ENCODE peak calls at places on chromosome X, in seven cellular contexts. One of them, this sample, is unnamed.

GRCh38 chrX:13215729-13216128 is 104.1 kb downstream of the ATXN3L start:
- DNase-seq in cardiac fibroblast: peak; percentile 72
- DNase-seq in left cardiac atrium: no peak
- DNase-seq in GM04503: no peak
- DNase-seq in stimulated activated CD8-positive, alpha-beta memory T cell treated with anti-CD3 and anti-CD28 coated beads, Interleukin-4, amount 100 ng/mL, for 1 hour: no peak
- DNase-seq in memory B cell: no peak
- DNase-seq in amniotic stem cell: peak; percentile 2
- DNase-seq in this sample: no peak

GRCh38 chrX:129754266-129755024 is 15.7 kb downstream of the XPNPEP2 start:
- DNase-seq in cardiac fibroblast: no peak
- DNase-seq in stimulated activated CD8-positive, alpha-beta memory T cell treated with anti-CD3 and anti-CD28 coated beads, Interleukin-4, amount 100 ng/mL, for 1 hour: no peak
- DNase-seq in left cardiac atrium: no peak
- DNase-seq in memory B cell: no peak
- DNase-seq in GM04503: no peak
- DNase-seq in amniotic stem cell: no peak
- DNase-seq in this sample: no peak

GRCh38 chrX:72120798-72121197 is 10.9 kb downstream of the RTL5 start:
- DNase-seq in memory B cell: no peak
- DNase-seq in GM04503: no peak
- DNase-seq in cardiac fibroblast: no peak
- DNase-seq in left cardiac atrium: no peak
- DNase-seq in amniotic stem cell: no peak
- DNase-seq in stimulated activated CD8-positive, alpha-beta memory T cell treated with anti-CD3 and anti-CD28 coated beads, Interleukin-4, amount 100 ng/mL, for 1 hour: no peak
- DNase-seq in this sample: no peak

GRCh38 chrX:41468647-41469323 is 21.6 kb downstream of the NYX start:
- DNase-seq in stimulated activated CD8-positive, alpha-beta memory T cell treated with anti-CD3 and anti-CD28 coated beads, Interleukin-4, amount 100 ng/mL, for 1 hour: no peak
- DNase-seq in left cardiac atrium: no peak
- DNase-seq in cardiac fibroblast: peak; percentile 17
- DNase-seq in memory B cell: no peak
- DNase-seq in GM04503: no peak
- DNase-seq in amniotic stem cell: no peak
- DNase-seq in this sample: no peak

GRCh38 chrX:150364347-150365050 is 1.4 kb downstream of the MAMLD1 start:
- DNase-seq in amniotic stem cell: no peak
- DNase-seq in left cardiac atrium: peak; percentile 44
- DNase-seq in cardiac fibroblast: no peak
- DNase-seq in memory B cell: no peak
- DNase-seq in GM04503: no peak
- DNase-seq in stimulated activated CD8-positive, alpha-beta memory T cell treated with anti-CD3 and anti-CD28 coated beads, Interleukin-4, amount 100 ng/mL, for 1 hour: no peak
- DNase-seq in this sample: no peak

GRCh38 chrX:10021461-10022272 is 54.5 kb downstream of the CLDN34 start:
- DNase-seq in left cardiac atrium: no peak
- DNase-seq in cardiac fibroblast: no peak
- DNase-seq in GM04503: no peak
- DNase-seq in amniotic stem cell: no peak
- DNase-seq in stimulated activated CD8-positive, alpha-beta memory T cell treated with anti-CD3 and anti-CD28 coated beads, Interleukin-4, amount 100 ng/mL, for 1 hour: no peak
- DNase-seq in memory B cell: no peak
- DNase-seq in this sample: no peak

GRCh38 chrX:16836371-16836770 is 33.8 kb downstream of the RBBP7 start:
- DNase-seq in cardiac fibroblast: no peak
- DNase-seq in left cardiac atrium: no peak
- DNase-seq in GM04503: no peak
- DNase-seq in memory B cell: peak; percentile 4
- DNase-seq in amniotic stem cell: no peak
- DNase-seq in stimulated activated CD8-positive, alpha-beta memory T cell treated with anti-CD3 and anti-CD28 coated beads, Interleukin-4, amount 100 ng/mL, for 1 hour: no peak
- DNase-seq in this sample: no peak

GRCh38 chrX:107715331-107716044 is 60.1 kb downstream of the TSC22D3 start:
- DNase-seq in left cardiac atrium: no peak
- DNase-seq in memory B cell: peak; percentile 16
- DNase-seq in stimulated activated CD8-positive, alpha-beta memory T cell treated with anti-CD3 and anti-CD28 coated beads, Interleukin-4, amount 100 ng/mL, for 1 hour: no peak
- DNase-seq in GM04503: no peak
- DNase-seq in amniotic stem cell: no peak
- DNase-seq in cardiac fibroblast: peak; percentile 42
- DNase-seq in this sample: no peak

GRCh38 chrX:72141372-72142004 is 9.8 kb upstream of the RTL5 start:
- DNase-seq in amniotic stem cell: no peak
- DNase-seq in cardiac fibroblast: no peak
- DNase-seq in stimulated activated CD8-positive, alpha-beta memory T cell treated with anti-CD3 and anti-CD28 coated beads, Interleukin-4, amount 100 ng/mL, for 1 hour: no peak
- DNase-seq in memory B cell: no peak
- DNase-seq in GM04503: no peak
- DNase-seq in left cardiac atrium: no peak
- DNase-seq in this sample: no peak

GRCh38 chrX:15204130-15204751 is 65.6 kb downstream of the ASB9 start:
- DNase-seq in stimulated activated CD8-positive, alpha-beta memory T cell treated with anti-CD3 and anti-CD28 coated beads, Interleukin-4, amount 100 ng/mL, for 1 hour: no peak
- DNase-seq in left cardiac atrium: no peak
- DNase-seq in memory B cell: no peak
- DNase-seq in amniotic stem cell: no peak
- DNase-seq in cardiac fibroblast: no peak
- DNase-seq in GM04503: no peak
- DNase-seq in this sample: no peak

GRCh38 chrX:153723351-153724251 is 586 bp downstream of the BCAP31 start:
- DNase-seq in amniotic stem cell: no peak
- DNase-seq in stimulated activated CD8-positive, alpha-beta memory T cell treated with anti-CD3 and anti-CD28 coated beads, Interleukin-4, amount 100 ng/mL, for 1 hour: peak; percentile 24
- DNase-seq in left cardiac atrium: peak; percentile 50
- DNase-seq in GM04503: no peak
- DNase-seq in memory B cell: peak; percentile 48
- DNase-seq in cardiac fibroblast: peak; percentile 46
- DNase-seq in this sample: no peak

GRCh38 chrX:40094900-40095587 is 2.7 kb downstream of the BCOR start:
- DNase-seq in stimulated activated CD8-positive, alpha-beta memory T cell treated with anti-CD3 and anti-CD28 coated beads, Interleukin-4, amount 100 ng/mL, for 1 hour: no peak
- DNase-seq in cardiac fibroblast: peak; percentile 22
- DNase-seq in amniotic stem cell: no peak
- DNase-seq in GM04503: no peak
- DNase-seq in left cardiac atrium: peak; percentile 18
- DNase-seq in memory B cell: no peak
- DNase-seq in this sample: no peak

GRCh38 chrX:29315931-29316330 is 728.7 kb downstream of the IL1RAPL1 start:
- DNase-seq in cardiac fibroblast: no peak
- DNase-seq in GM04503: no peak
- DNase-seq in amniotic stem cell: no peak
- DNase-seq in memory B cell: no peak
- DNase-seq in left cardiac atrium: no peak
- DNase-seq in stimulated activated CD8-positive, alpha-beta memory T cell treated with anti-CD3 and anti-CD28 coated beads, Interleukin-4, amount 100 ng/mL, for 1 hour: no peak
- DNase-seq in this sample: no peak

GRCh38 chrX:9188117-9188516 is 154.2 kb upstream of the FAM9B start:
- DNase-seq in stimulated activated CD8-positive, alpha-beta memory T cell treated with anti-CD3 and anti-CD28 coated beads, Interleukin-4, amount 100 ng/mL, for 1 hour: no peak
- DNase-seq in memory B cell: no peak
- DNase-seq in GM04503: no peak
- DNase-seq in cardiac fibroblast: no peak
- DNase-seq in left cardiac atrium: no peak
- DNase-seq in amniotic stem cell: no peak
- DNase-seq in this sample: no peak

GRCh38 chrX:7127058-7127457 is 20.5 kb upstream of the STS start:
- DNase-seq in memory B cell: no peak
- DNase-seq in cardiac fibroblast: no peak
- DNase-seq in stimulated activated CD8-positive, alpha-beta memory T cell treated with anti-CD3 and anti-CD28 coated beads, Interleukin-4, amount 100 ng/mL, for 1 hour: no peak
- DNase-seq in GM04503: no peak
- DNase-seq in left cardiac atrium: no peak
- DNase-seq in amniotic stem cell: no peak
- DNase-seq in this sample: no peak

This sample was measured in BJ.